ENCODE peak calls at places on chromosomes 6 and 20, in five cellular contexts. K, Z, B, M and D are unnamed samples.

GRCh38 chr6:158653577-158654354 is 3.9 kb downstream of the SYTL3 start:
- DNase-seq in K (peak), Z (no peak), B (no peak), M (peak), D (no peak)

GRCh38 chr6:156720739-156721714 is 56.2 kb upstream of the ARID1B start:
- DNase-seq in K (peak), Z (peak), B (no peak), M (peak), D (no peak)

GRCh38 chr6:28010526-28010925 is 53.5 kb downstream of the OR2B6 start:
- DNase-seq in K (no peak), Z (no peak), B (no peak), M (no peak), D (no peak)

GRCh38 chr6:163588211-163588919 is 173.8 kb downstream of the QKI start:
- DNase-seq in K (peak), Z (no peak), B (peak), M (no peak), D (no peak)

GRCh38 chr20:57787151-57787968 is 77.5 kb upstream of the PMEPA1 start:
- DNase-seq in K (no peak), Z (no peak), B (no peak), M (no peak), D (no peak)

GRCh38 chr20:63522981-63523611 is 2.5 kb downstream of the PPDPF start:
- DNase-seq in K (no peak), Z (no peak), B (no peak), M (no peak), D (no peak)

GRCh38 chr6:22956029-22956715 is 386.8 kb downstream of the HDGFL1 start:
- DNase-seq in K (no peak), Z (no peak), B (no peak), M (no peak), D (no peak)

GRCh38 chr6:147651249-147652063 is 143.0 kb downstream of the SAMD5 start:
- DNase-seq in K (peak), Z (no peak), B (no peak), M (no peak), D (peak)

GRCh38 chr6:140977425-140977824 is 1155.3 kb upstream of the GJE1 start:
- DNase-seq in K (peak), Z (no peak), B (no peak), M (no peak), D (no peak)

GRCh38 chr20:46259260-46259859 is 48.9 kb downstream of the CDH22 start:
- DNase-seq in K (no peak), Z (no peak), B (no peak), M (no peak), D (no peak)
- TF ChIP-seq MXI1 in K (no peak), Z (no peak), B (no peak), M (no peak), D (no peak)

GRCh38 chr20:49452011-49452482 is 30.4 kb downstream of the KCNB1 start:
- DNase-seq in K (no peak), Z (no peak), B (no peak), M (no peak), D (no peak)
- TF ChIP-seq MXI1 in K (no peak), Z (no peak), B (no peak), M (no peak), D (no peak)

GRCh38 chr6:42021847-42022754 is 28.2 kb upstream of the TAF8 start:
- DNase-seq in K (no peak), Z (no peak), B (no peak), M (no peak), D (no peak)
- TF ChIP-seq MXI1 in K (no peak), Z (no peak), B (no peak), M (no peak), D (no peak)

GRCh38 chr6:91099501-91099900 is 512.6 kb upstream of the MAP3K7 start:
- DNase-seq in K (no peak), Z (no peak), B (no peak), M (no peak), D (no peak)

GRCh38 chr6:91097316-91097878 is 510.5 kb upstream of the MAP3K7 start:
- DNase-seq in K (no peak), Z (no peak), B (no peak), M (no peak), D (no peak)

GRCh38 chr6:91094341-91094740 is 507.5 kb upstream of the MAP3K7 start:
- DNase-seq in K (no peak), Z (no peak), B (no peak), M (no peak), D (no peak)

GRCh38 chr6:91094806-91095475 is 508.1 kb upstream of the MAP3K7 start:
- DNase-seq in K (no peak), Z (no peak), B (no peak), M (no peak), D (no peak)

DNA sequence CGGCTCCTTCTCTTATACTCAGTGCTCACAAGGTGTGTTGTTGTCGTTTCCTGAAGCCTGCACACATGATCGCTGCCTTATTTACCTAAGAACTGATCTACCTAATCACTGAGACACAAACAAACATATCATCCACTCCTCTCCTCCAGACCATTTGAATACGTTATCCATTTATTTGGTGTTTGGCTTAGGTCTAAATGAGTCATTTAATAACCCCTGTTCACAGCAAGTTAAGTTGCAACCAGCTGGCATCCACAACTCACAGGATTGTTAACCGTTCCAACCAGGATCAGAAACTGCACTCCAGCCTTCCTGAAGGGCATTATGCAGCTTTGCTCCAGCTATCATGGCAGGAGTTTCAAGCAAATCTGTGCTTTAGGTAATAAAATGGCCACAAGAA is 511.1 kb upstream of the MAP3K7 start:
- DNase-seq in K (no peak), Z (no peak), B (no peak), M (no peak), D (no peak)
- TF ChIP-seq MXI1 in K (no peak), Z (no peak), B (no peak), M (no peak), D (no peak)

GRCh38 chr6:30060982-30061765 is at the start of gene POLR1H:
- DNase-seq in K (peak), Z (peak), B (peak), M (peak), D (peak)

GRCh38 chr6:30061766-30062458 is 847 bp downstream of the POLR1H start:
- DNase-seq in K (peak), Z (no peak), B (peak), M (no peak), D (peak)

GRCh38 chr6:30060634-30060981 is 457 bp upstream of the POLR1H start:
- DNase-seq in K (peak), Z (no peak), B (no peak), M (no peak), D (peak)

GRCh38 chr6:30063315-30063714 is 2.2 kb downstream of the POLR1H start:
- DNase-seq in K (no peak), Z (no peak), B (no peak), M (no peak), D (no peak)

GRCh38 chr6:30062471-30063178 is 1.6 kb downstream of the POLR1H start:
- DNase-seq in K (no peak), Z (no peak), B (no peak), M (no peak), D (no peak)
- TF ChIP-seq MXI1 in K (no peak), Z (no peak), B (no peak), M (no peak), D (no peak)

GRCh38 chr20:3164763-3165410 is 5.2 kb upstream of the FASTKD5 start:
- DNase-seq in K (no peak), Z (no peak), B (no peak), M (no peak), D (no peak)

GRCh38 chr20:3164043-3164762 is 4.5 kb upstream of the FASTKD5 start:
- DNase-seq in K (no peak), Z (no peak), B (no peak), M (no peak), D (no peak)

GRCh38 chr20:3166338-3166912 is 6.8 kb upstream of the FASTKD5 start:
- DNase-seq in K (no peak), Z (no peak), B (peak), M (no peak), D (no peak)

GRCh38 chr20:3166913-3167342 is 6.4 kb downstream of the LZTS3 start:
- DNase-seq in K (no peak), Z (no peak), B (peak), M (no peak), D (no peak)

DNA sequence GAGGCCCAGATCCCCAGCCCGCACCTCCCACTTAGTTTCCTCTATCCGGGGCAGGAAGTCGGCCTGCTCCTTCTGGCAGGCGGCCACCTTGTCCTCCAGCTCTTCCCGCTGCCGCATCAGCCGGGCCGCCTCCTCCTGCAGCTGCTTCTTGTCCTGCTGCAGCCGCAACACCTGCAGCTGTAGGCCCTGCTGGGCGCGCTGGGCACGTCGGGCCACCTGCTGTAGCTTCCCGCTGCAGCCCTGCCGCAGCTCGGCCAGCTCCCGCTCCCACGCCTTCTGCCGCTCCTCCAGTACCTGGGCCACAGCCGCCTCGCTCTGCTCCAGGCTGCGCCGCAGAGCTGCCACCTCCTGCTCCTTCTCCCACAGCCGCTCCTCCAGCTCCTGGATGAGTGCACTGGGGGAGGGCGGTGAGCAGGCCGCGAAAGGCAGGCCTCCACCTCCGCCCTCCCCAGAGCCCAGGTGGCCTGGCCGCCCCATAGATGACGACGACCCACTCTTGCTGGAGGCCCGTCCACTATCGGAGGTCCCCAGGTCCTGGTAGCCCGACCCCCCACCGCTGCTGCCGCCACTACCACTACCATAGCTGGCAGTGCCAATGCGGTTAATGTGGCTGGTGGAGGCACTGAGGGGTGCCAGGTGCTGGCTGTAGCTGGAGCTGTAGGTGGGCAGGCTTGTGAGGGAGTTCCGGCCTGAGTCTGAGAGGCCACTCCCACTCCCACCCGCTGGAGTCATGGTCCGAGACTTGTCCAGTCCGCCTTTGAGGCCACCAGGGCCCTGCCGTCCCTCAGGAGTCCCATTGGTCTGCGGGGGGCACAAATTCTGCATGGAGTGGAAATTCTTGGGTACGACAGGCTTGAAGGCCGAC is 6.0 kb upstream of the FASTKD5 start:
- DNase-seq in K (peak), Z (no peak), B (no peak), M (no peak), D (no peak)
- TF ChIP-seq MXI1 in K (no peak), Z (no peak), B (no peak), M (no peak), D (no peak)

DNA sequence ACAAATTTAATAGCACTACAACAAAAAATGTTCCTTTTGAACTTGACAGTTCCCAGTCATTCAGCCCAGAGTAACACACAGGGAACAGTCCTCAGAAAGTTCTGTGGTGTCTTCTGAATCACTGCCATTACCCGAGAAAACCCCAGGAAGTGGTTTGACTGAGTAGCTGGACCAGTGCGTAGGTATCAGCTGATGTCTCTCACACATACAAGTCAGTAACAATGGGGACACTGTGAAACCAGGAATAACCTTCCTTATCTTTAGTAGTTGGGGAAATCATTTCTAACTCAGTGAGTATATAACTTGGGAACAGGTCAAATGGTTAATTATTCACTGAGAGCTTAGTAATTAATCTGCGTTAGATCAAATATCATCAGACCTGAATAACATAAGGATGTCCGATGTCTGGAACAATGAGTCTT is 73.1 kb downstream of the HIVEP2 start:
- DNase-seq in K (peak), Z (peak), B (no peak), M (no peak), D (no peak)
- TF ChIP-seq MXI1 in K (no peak), Z (no peak), B (no peak), M (peak), D (no peak)

GRCh38 chr6:56021943-56022342 is 146.6 kb upstream of the BMP5 start:
- DNase-seq in K (no peak), Z (no peak), B (no peak), M (no peak), D (no peak)
- TF ChIP-seq MXI1 in K (no peak), Z (no peak), B (no peak), M (no peak), D (no peak)